ENCODE peak calls at places on chromosomes 11 and 22, in six cellular contexts. K is endothelial cell of umbilical vein, L is body of pancreas, S is IMR-90, N is transverse colon, M is lower leg skin. W is an unnamed sample.

GRCh38 chr11:74710291-74710938 is 20.8 kb downstream of the CHRDL2 start:
- DNase-seq in K (peak; percentile 26), L (no peak), S (peak; percentile 46), N (no peak), M (no peak), W (peak; percentile 55)

GRCh38 chr11:10807629-10808552 is 835 bp downstream of the EIF4G2 start:
- DNase-seq in K (peak; percentile 63), L (peak; percentile 52), S (peak; percentile 37), N (peak; percentile 61), M (peak; percentile 94), W (peak; percentile 85)

GRCh38 chr11:9002920-9003572 is 755 bp downstream of the NRIP3 start:
- DNase-seq in K (no peak), L (no peak), S (no peak), N (no peak), M (no peak), W (no peak)

GRCh38 chr22:17131686-17132085 is 10.5 kb upstream of the TMEM121B start:
- DNase-seq in K (no peak), L (no peak), S (no peak), N (no peak), M (no peak), W (no peak)

GRCh38 chr11:82865841-82866240 is 34.4 kb downstream of the PRCP start:
- DNase-seq in K (no peak), L (no peak), S (peak; percentile 31), N (no peak), M (no peak), W (no peak)

GRCh38 chr11:46832511-46833214 is 13.4 kb downstream of the CKAP5 start:
- DNase-seq in K (no peak), L (no peak), S (no peak), N (no peak), M (no peak), W (peak; percentile 69)

GRCh38 chr11:82980292-82980691 is 78.8 kb downstream of the DDIAS start:
- DNase-seq in K (peak; percentile 92), L (no peak), S (peak; percentile 84), N (no peak), M (no peak), W (no peak)

GRCh38 chr11:44427432-44427831 is 117.5 kb upstream of the ALX4 start:
- DNase-seq in K (no peak), L (no peak), S (no peak), N (no peak), M (no peak), W (peak; percentile 21)

GRCh38 chr11:126082251-126083109 is 19.8 kb upstream of the CDON start:
- DNase-seq in K (no peak), L (no peak), S (no peak), N (no peak), M (peak; percentile 84), W (no peak)

GRCh38 chr11:46127150-46127638 is 5.9 kb upstream of the PHF21A start:
- DNase-seq in K (no peak), L (no peak), S (peak; percentile 49), N (peak; percentile 47), M (no peak), W (peak; percentile 85)

GRCh38 chr11:3200388-3201111 is 18.1 kb downstream of the MRGPRG start:
- DNase-seq in K (no peak), L (peak; percentile 4), S (no peak), N (peak; percentile 5), M (peak; percentile 72), W (no peak)

GRCh38 chr11:64846998-64847666 is 2.7 kb upstream of the CDC42BPG start:
- DNase-seq in K (peak; percentile 85), L (peak; percentile 94), S (peak; percentile 80), N (peak; percentile 96), M (peak; percentile 98), W (peak; percentile 95)
- TF ChIP-seq POLR2A in K (no peak), L (no peak), S (peak; percentile 61), N (no peak), M (no peak), W (no peak)

GRCh38 chr22:37022483-37023337 is 3.2 kb downstream of the MPST start:
- DNase-seq in K (no peak), L (no peak), S (no peak), N (no peak), M (no peak), W (no peak)
- TF ChIP-seq POLR2A in K (no peak), L (no peak), S (no peak), N (no peak), M (no peak), W (no peak)

DNA sequence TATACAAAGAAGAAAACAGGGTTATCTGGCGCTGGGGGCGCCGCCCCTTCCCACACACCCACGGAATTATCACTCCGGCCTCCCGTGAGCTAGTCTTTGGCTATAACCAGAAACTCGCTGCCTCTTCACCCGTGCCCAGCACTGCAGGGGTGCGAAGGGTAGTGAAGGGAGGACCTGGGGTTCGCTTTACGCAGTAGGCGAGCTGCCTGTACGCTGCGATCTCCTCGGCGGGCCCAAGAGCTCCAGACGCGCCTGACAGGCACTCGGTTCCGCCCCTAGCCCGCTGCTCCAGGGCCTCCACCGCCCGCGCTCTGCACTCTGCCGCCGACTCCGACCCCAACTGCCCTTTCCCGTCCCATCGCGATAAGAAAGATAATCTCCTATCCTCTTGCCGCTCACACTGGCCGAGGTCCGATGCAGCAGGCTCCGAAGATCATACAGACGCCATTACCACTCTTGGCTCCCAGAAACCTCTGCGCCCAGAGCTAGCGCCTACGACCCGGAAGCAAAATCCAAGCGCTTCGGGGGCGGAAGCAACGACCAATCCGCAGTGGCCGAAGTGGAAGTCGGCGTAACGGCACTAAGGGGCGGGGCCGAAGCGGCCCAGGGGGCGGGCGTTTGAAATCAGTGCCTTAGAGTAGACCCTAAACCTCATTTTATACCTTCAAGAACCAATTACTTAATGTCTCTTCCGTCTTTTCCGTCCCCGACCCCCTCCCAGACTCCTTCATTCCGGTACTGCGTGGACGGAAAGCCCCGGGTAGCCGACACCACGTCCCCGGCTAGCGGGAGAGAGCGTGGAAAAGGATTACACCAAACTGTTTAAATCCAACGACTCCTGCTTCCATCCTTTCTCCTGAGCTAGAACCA is at the start of the genes CWC15 and KDM4D:
- DNase-seq in K (peak; percentile 95), L (peak; percentile 93), S (peak; percentile 90), N (peak; percentile 95), M (peak; percentile 99), W (peak; percentile 95)
- TF ChIP-seq POLR2A in K (peak; percentile 91), L (peak; percentile 29), S (peak; percentile 78), N (peak; percentile 52), M (no peak), W (peak; percentile 81)

GRCh38 chr11:60764879-60765278 is 8.2 kb downstream of the MS4A15 start:
- DNase-seq in K (no peak), L (no peak), S (no peak), N (no peak), M (no peak), W (no peak)
- TF ChIP-seq POLR2A in K (no peak), L (no peak), S (no peak), N (no peak), M (no peak), W (no peak)

GRCh38 chr11:76670475-76671235 is at the start of gene LRRC32:
- DNase-seq in K (peak; percentile 82), L (peak; percentile 25), S (no peak), N (peak; percentile 57), M (peak; percentile 92), W (no peak)
- TF ChIP-seq POLR2A in K (peak; percentile 41), L (peak; percentile 11), S (no peak), N (peak; percentile 34), M (no peak), W (no peak)

GRCh38 chr11:206002-206384 is 1.2 kb downstream of the BET1L start:
- DNase-seq in K (no peak), L (no peak), S (no peak), N (peak; percentile 7), M (peak; percentile 82), W (no peak)
- TF ChIP-seq POLR2A in K (no peak), L (no peak), S (peak; percentile 16), N (no peak), M (no peak), W (peak; percentile 1)

GRCh38 chr11:59754859-59755700 is at the start of gene STX3:
- DNase-seq in K (peak; percentile 83), L (peak; percentile 77), S (peak; percentile 35), N (peak; percentile 83), M (peak; percentile 95), W (peak; percentile 56)
- TF ChIP-seq POLR2A in K (no peak), L (peak; percentile 76), S (no peak), N (peak; percentile 30), M (no peak), W (no peak)